ENCODE peak calls at places on chromosomes 1 and 21, in seven cellular contexts. O is H1, M is choroid plexus epithelial cell, E is GM23338, A is cardiac fibroblast, V is pancreas, W is AG10803. K is an unnamed sample.

GRCh38 chr1:201639391-201639790 is 100.5 kb downstream of the NAV1 start:
- DNase-seq in A (no peak), E (no peak), W (no peak), O (no peak), V (no peak), M (no peak), K (peak)

GRCh38 chr1:240618946-240619345 is 7.0 kb upstream of the GREM2 start:
- DNase-seq in V (no peak), W (no peak), E (no peak), M (no peak), A (no peak), O (no peak), K (no peak)

GRCh38 chr1:91569411-91570104 is 68.9 kb downstream of the CDC7 start:
- DNase-seq in O (no peak), M (peak), W (peak), V (no peak), A (peak), E (no peak), K (peak)

GRCh38 chr1:3126756-3127718 is 58.0 kb downstream of the PRDM16 start:
- DNase-seq in W (no peak), O (no peak), M (peak), A (peak), V (no peak), E (no peak), K (peak)

GRCh38 chr1:21614419-21615115 is 54.6 kb downstream of the RAP1GAP start:
- DNase-seq in W (no peak), O (no peak), M (no peak), A (no peak), V (no peak), E (no peak), K (no peak)

GRCh38 chr1:22320703-22321344 is 130.8 kb upstream of the ZBTB40 start:
- DNase-seq in M (no peak), A (no peak), O (no peak), E (no peak), V (no peak), W (no peak), K (no peak)

GRCh38 chr1:212012034-212012740 is 23.2 kb downstream of the INTS7 start:
- DNase-seq in M (peak), W (peak), A (peak), O (peak), E (peak), V (peak), K (peak)

GRCh38 chr1:3676581-3677410 is 24.5 kb downstream of the TP73 start:
- DNase-seq in W (no peak), V (no peak), O (no peak), E (no peak), A (no peak), M (no peak), K (no peak)

GRCh38 chr1:169044296-169044695 is 62.2 kb upstream of the ATP1B1 start:
- DNase-seq in E (no peak), V (no peak), O (no peak), W (no peak), M (peak), A (no peak), K (no peak)

GRCh38 chr1:204706838-204707509 is 21.4 kb upstream of the LRRN2 start:
- DNase-seq in E (peak), W (no peak), O (no peak), M (no peak), V (no peak), A (no peak), K (no peak)

GRCh38 chr1:156400191-156400920 is 31.3 kb downstream of the RHBG start:
- DNase-seq in V (no peak), A (no peak), O (no peak), M (no peak), E (no peak), W (no peak), K (no peak)

GRCh38 chr1:227299688-227300087 is 18.6 kb downstream of the CDC42BPA start:
- DNase-seq in M (peak), E (no peak), W (peak), O (no peak), V (no peak), A (peak), K (no peak)

GRCh38 chr1:53738205-53739108 is 507 bp downstream of the GLIS1 start:
- DNase-seq in O (no peak), M (peak), A (peak), V (peak), E (peak), W (no peak), K (peak)

GRCh38 chr1:36365310-36365895 is 20.3 kb downstream of the STK40 start:
- DNase-seq in O (no peak), W (peak), E (no peak), V (no peak), M (peak), A (peak), K (no peak)

GRCh38 chr1:18326171-18326950 is 154.4 kb upstream of the KLHDC7A start:
- DNase-seq in W (peak), M (no peak), V (no peak), A (no peak), E (no peak), O (no peak), K (no peak)

GRCh38 chr1:186152227-186152944 is 222.7 kb downstream of the TPR start:
- DNase-seq in O (no peak), E (no peak), V (no peak), M (peak), W (peak), A (peak), K (no peak)

GRCh38 chr1:205449750-205450443 is 5.9 kb downstream of the BLACAT1 start:
- DNase-seq in V (peak), O (no peak), W (peak), M (peak), E (peak), A (peak), K (no peak)

GRCh38 chr1:110829955-110830553 is 42.9 kb upstream of the CD53 start:
- DNase-seq in M (peak), W (peak), V (no peak), A (peak), E (peak), O (peak), K (no peak)

GRCh38 chr1:14095001-14095400 is 395.0 kb downstream of the PRDM2 start:
- DNase-seq in M (peak), A (no peak), E (peak), O (no peak), V (peak), W (peak), K (no peak)

GRCh38 chr1:50447961-50448360 is 24.7 kb upstream of the DMRTA2 start:
- DNase-seq in V (no peak), M (no peak), E (no peak), A (no peak), W (peak), O (no peak), K (no peak)

GRCh38 chr1:89855413-89856123 is 34.7 kb downstream of the LRRC8D start:
- DNase-seq in E (no peak), O (no peak), V (no peak), W (peak), A (peak), M (peak), K (no peak)

GRCh38 chr21:34915364-34915834 is 133.7 kb downstream of the RUNX1 start:
- DNase-seq in W (peak), E (peak), V (no peak), M (peak), A (peak), O (no peak), K (no peak)

GRCh38 chr1:169236143-169236542 is 129.7 kb downstream of the ATP1B1 start:
- DNase-seq in W (peak), A (peak), O (no peak), V (no peak), E (no peak), M (peak), K (no peak)

GRCh38 chr1:2300851-2301606 is 72.9 kb downstream of the SKI start:
- DNase-seq in O (no peak), V (no peak), W (no peak), M (peak), A (peak), E (no peak), K (no peak)

GRCh38 chr1:185297986-185298385 is 19.1 kb downstream of the IVNS1ABP start:
- DNase-seq in V (no peak), A (peak), E (no peak), O (no peak), M (peak), W (peak), K (no peak)

GRCh38 chr1:16041200-16041599 is 2.4 kb upstream of the CLCNKB start:
- DNase-seq in W (no peak), M (no peak), A (no peak), E (no peak), V (no peak), O (no peak), K (no peak)

GRCh38 chr1:109268431-109269211 is 14.3 kb downstream of the PSRC1 start:
- DNase-seq in E (no peak), O (no peak), W (no peak), A (no peak), M (no peak), V (peak), K (no peak)

GRCh38 chr21:24290151-24290833 is 1317.0 kb downstream of the MRPL39 start:
- DNase-seq in V (no peak), E (no peak), A (no peak), M (no peak), O (no peak), W (no peak), K (no peak)

GRCh38 chr1:8293141-8293540 is 24.8 kb upstream of the SLC45A1 start:
- DNase-seq in A (no peak), W (no peak), M (no peak), V (no peak), O (no peak), E (no peak), K (no peak)

GRCh38 chr1:9590945-9591668 is 2.4 kb downstream of the TMEM201 start:
- DNase-seq in O (no peak), V (no peak), A (no peak), W (no peak), M (no peak), E (no peak), K (peak)

GRCh38 chr1:110620250-110620615 is 14.1 kb upstream of the KCNA2 start:
- DNase-seq in V (no peak), M (no peak), W (no peak), O (no peak), A (no peak), E (no peak), K (no peak)

GRCh38 chr1:161732319-161732718 is 11.0 kb downstream of the FCRLB start:
- DNase-seq in E (no peak), W (no peak), O (no peak), A (no peak), V (no peak), M (no peak), K (no peak)

GRCh38 chr1:76867342-76868130 is at the start of gene ST6GALNAC5:
- DNase-seq in W (peak), O (no peak), V (no peak), E (peak), M (peak), A (peak), K (peak)

DNA sequence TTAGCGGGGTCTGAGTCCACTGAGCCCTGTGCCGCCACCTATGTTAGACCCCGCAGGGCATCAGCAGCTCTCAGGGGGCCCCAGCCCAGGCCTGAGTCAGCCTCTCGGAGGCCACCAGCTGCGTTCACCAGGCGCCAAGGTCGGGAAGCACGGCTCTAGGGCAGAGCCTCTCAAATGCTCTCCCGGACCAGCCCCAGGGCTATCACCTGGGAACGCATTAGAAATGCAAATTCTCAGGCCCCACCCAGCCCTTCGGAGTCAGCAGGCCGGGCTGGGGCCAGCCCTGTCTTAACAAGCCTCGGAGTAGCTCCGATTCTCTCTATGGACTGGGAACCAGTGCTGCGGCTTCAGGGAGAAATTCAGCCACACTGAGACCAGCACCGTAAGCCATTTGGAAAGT is 37.2 kb upstream of the TSPEAR start:
- DNase-seq in W (no peak), A (no peak), V (no peak), O (peak), E (peak), M (no peak), K (no peak)
- H3K4me3 ChIP-seq in W (no peak), A (no peak), V (no peak), O (peak), E (peak), M (no peak), K (no peak)

DNA sequence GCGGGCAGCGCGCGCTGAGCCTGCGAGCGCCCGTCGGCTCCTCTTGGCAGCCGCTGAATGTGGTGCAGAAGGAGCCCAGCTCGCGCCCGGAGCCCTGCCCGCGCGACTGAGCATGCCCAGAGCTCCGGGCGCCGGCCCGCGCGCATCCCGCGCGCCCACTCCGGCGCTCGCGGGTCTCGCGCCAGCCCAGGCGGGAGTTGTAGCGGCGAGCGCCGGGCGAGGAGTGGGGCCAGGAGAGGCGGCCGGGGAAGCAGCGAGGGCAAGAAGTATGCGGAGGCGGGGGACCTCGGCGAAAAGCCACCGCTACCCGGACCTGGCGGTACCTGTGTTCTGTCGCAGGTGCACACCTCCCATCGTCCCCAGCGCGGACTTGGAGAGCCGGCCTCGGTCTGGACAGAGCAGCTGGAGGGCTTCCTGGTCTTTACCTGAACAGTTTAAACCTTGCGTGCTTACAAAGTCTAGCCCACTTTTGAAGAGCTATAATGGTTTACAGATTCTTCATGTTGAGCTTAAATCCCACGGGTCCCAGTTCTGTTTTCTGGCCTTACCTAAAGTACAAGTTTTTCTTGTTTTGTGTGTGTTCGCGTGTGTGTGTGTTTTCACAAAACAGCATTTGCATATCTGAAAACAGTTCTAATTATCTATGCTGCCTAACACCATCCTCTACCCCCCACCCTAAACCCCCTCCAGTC is at the start of gene DDAH1:
- DNase-seq in M (peak), O (peak), A (peak), E (peak), V (peak), W (peak), K (peak)
- H3K4me3 ChIP-seq in M (peak), O (peak), A (peak), E (peak), V (peak), W (peak), K (peak)

GRCh38 chr21:37393030-37393429 is 26.5 kb downstream of the DYRK1A start:
- DNase-seq in O (no peak), M (no peak), W (no peak), E (no peak), V (no peak), A (no peak), K (no peak)
- H3K4me3 ChIP-seq in O (no peak), M (no peak), W (no peak), E (no peak), V (no peak), A (no peak), K (no peak)

GRCh38 chr21:36716836-36717235 is 17.9 kb downstream of the SIM2 start:
- DNase-seq in W (no peak), A (no peak), V (no peak), O (no peak), E (no peak), M (no peak), K (no peak)
- H3K4me3 ChIP-seq in W (no peak), A (no peak), V (no peak), O (no peak), E (no peak), M (no peak), K (no peak)

GRCh38 chr1:233113713-233114028 is 163.3 kb downstream of the NTPCR start:
- DNase-seq in V (no peak), W (no peak), E (no peak), M (no peak), A (no peak), O (no peak), K (no peak)

GRCh38 chr1:233113009-233113712 is 162.8 kb downstream of the NTPCR start:
- DNase-seq in O (peak), A (peak), W (peak), M (peak), E (peak), V (peak), K (peak)

GRCh38 chr1:233111731-233112130 is 161.3 kb downstream of the NTPCR start:
- DNase-seq in E (no peak), A (no peak), V (no peak), M (no peak), W (no peak), O (no peak), K (no peak)

GRCh38 chr1:233114159-233114558 is 163.7 kb downstream of the NTPCR start:
- DNase-seq in E (peak), A (peak), W (peak), O (no peak), M (peak), V (no peak), K (no peak)

DNA sequence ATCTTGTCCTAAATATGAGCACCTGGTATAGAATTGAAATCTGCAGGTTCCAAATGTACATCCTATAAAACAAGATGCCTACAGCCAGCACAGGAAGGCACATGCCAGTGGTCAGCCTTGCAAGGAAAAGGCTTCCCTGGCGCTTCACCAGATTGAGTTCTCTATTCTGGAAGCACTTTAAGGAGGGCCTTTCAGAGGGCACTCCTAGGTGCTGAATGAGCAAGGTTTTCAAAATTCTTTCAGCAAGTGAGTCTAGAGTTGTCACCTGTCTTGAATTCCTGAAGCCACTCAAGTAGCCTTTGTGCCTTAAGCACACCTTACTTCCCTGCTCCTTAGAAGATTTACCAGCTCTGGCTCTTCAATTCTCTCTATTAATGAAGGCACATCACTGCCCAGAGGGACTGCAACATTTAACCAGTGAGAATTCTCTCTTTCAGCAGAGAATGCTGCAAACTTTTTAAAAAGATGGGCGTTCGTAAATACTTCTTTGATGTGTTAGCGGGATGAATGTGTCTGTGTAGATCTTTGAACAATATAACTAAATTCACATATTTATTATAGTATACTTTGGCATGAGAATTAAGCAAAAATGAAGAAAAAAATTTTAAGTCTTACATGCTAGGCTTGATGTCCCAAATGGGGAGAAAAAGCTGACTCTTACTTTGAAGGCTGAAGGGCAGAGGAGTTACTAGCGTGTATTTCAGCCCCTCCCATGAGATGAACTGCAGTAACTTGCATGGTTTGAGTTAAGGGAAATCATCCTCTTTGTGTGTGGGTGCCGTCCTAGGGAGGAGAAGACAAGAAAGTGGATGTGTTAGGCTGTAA is 162.0 kb downstream of the NTPCR start:
- DNase-seq in V (no peak), E (peak), W (peak), M (peak), O (no peak), A (peak), K (no peak)
- H3K4me3 ChIP-seq in V (no peak), E (peak), W (no peak), M (no peak), O (no peak), A (no peak), K (no peak)

GRCh38 chr1:32872189-32872898 is 1.6 kb upstream of the FNDC5 start:
- DNase-seq in W (no peak), A (peak), E (peak), V (peak), O (peak), M (peak), K (peak)
- H3K4me3 ChIP-seq in W (no peak), A (no peak), E (peak), V (no peak), O (no peak), M (peak), K (no peak)

GRCh38 chr1:155253797-155254196 is 1.5 kb downstream of the ENTREP3 start:
- DNase-seq in E (no peak), W (no peak), V (no peak), A (no peak), O (no peak), M (no peak), K (no peak)

GRCh38 chr1:155255243-155256100 is at the start of gene ENTREP3:
- DNase-seq in E (peak), V (peak), M (peak), O (peak), A (peak), W (peak), K (peak)

GRCh38 chr1:155254714-155255242 is 505 bp downstream of the ENTREP3 start:
- DNase-seq in O (no peak), A (no peak), W (no peak), M (no peak), E (no peak), V (no peak), K (peak)

GRCh38 chr1:155254228-155254713 is 1.0 kb downstream of the ENTREP3 start:
- DNase-seq in M (no peak), E (no peak), A (no peak), V (no peak), O (no peak), W (no peak), K (no peak)

GRCh38 chr1:155256101-155256852 is 994 bp upstream of the ENTREP3 start:
- DNase-seq in A (no peak), M (no peak), W (no peak), V (no peak), O (no peak), E (no peak), K (no peak)
- H3K4me3 ChIP-seq in A (peak), M (no peak), W (peak), V (no peak), O (peak), E (peak), K (peak)

GRCh38 chr1:153127296-153127695 is 14.0 kb upstream of the SPRR2F start:
- DNase-seq in O (no peak), M (no peak), E (no peak), W (no peak), A (no peak), V (no peak), K (no peak)

GRCh38 chr1:153120945-153121344 is 7.6 kb upstream of the SPRR2F start:
- DNase-seq in A (no peak), O (no peak), V (no peak), W (no peak), E (no peak), M (no peak), K (no peak)

GRCh38 chr1:153122831-153123421 is 9.6 kb upstream of the SPRR2F start:
- DNase-seq in O (peak), E (peak), A (no peak), V (peak), M (no peak), W (no peak), K (peak)

GRCh38 chr1:153125536-153125935 is 12.2 kb upstream of the SPRR2F start:
- DNase-seq in V (no peak), M (no peak), O (no peak), W (no peak), A (no peak), E (no peak), K (no peak)
- H3K4me3 ChIP-seq in V (no peak), M (no peak), O (no peak), W (no peak), A (no peak), E (no peak), K (no peak)

K was measured in ovary.